ENCODE peak calls at places on chromosomes 2 and 18, in seven cellular contexts. One of them, this sample, is unnamed.

GRCh38 chr2:67453365-67453764 is 56.2 kb downstream of the ETAA1 start:
- DNase-seq in activated T-cell treated with anti-CD3 and anti-CD28 coated beads for 1 hour: no peak
- DNase-seq in HFFc6: peak
- DNase-seq in stimulated activated naive CD4-positive, alpha-beta T cell: no peak
- DNase-seq in activated CD4-positive, alpha-beta T cell treated with anti-CD3 and anti-CD28 coated beads, Interleukin-2, amount 50 U/mL, for 48 hours: no peak
- DNase-seq in glutamatergic neuron: no peak
- DNase-seq in NCI-H446: no peak
- DNase-seq in this sample: no peak

GRCh38 chr2:207683438-207683837 is 28.0 kb upstream of the CCNYL1 start:
- DNase-seq in activated T-cell treated with anti-CD3 and anti-CD28 coated beads for 1 hour: no peak
- DNase-seq in HFFc6: no peak
- DNase-seq in stimulated activated naive CD4-positive, alpha-beta T cell: no peak
- DNase-seq in activated CD4-positive, alpha-beta T cell treated with anti-CD3 and anti-CD28 coated beads, Interleukin-2, amount 50 U/mL, for 48 hours: no peak
- DNase-seq in glutamatergic neuron: no peak
- DNase-seq in NCI-H446: no peak
- DNase-seq in this sample: no peak

GRCh38 chr2:84537251-84537650 is 21.0 kb downstream of the DNAH6 start:
- DNase-seq in activated T-cell treated with anti-CD3 and anti-CD28 coated beads for 1 hour: no peak
- DNase-seq in HFFc6: no peak
- DNase-seq in stimulated activated naive CD4-positive, alpha-beta T cell: no peak
- DNase-seq in activated CD4-positive, alpha-beta T cell treated with anti-CD3 and anti-CD28 coated beads, Interleukin-2, amount 50 U/mL, for 48 hours: no peak
- DNase-seq in glutamatergic neuron: no peak
- DNase-seq in NCI-H446: no peak
- DNase-seq in this sample: no peak

GRCh38 chr2:223090081-223090480 is 38.1 kb downstream of the KCNE4 start:
- DNase-seq in activated T-cell treated with anti-CD3 and anti-CD28 coated beads for 1 hour: no peak
- DNase-seq in HFFc6: no peak
- DNase-seq in stimulated activated naive CD4-positive, alpha-beta T cell: no peak
- DNase-seq in activated CD4-positive, alpha-beta T cell treated with anti-CD3 and anti-CD28 coated beads, Interleukin-2, amount 50 U/mL, for 48 hours: no peak
- DNase-seq in glutamatergic neuron: no peak
- DNase-seq in NCI-H446: no peak
- DNase-seq in this sample: no peak

GRCh38 chr18:51168031-51168742 is 29.3 kb downstream of the MEX3C start:
- DNase-seq in activated T-cell treated with anti-CD3 and anti-CD28 coated beads for 1 hour: no peak
- DNase-seq in HFFc6: no peak
- DNase-seq in stimulated activated naive CD4-positive, alpha-beta T cell: no peak
- DNase-seq in activated CD4-positive, alpha-beta T cell treated with anti-CD3 and anti-CD28 coated beads, Interleukin-2, amount 50 U/mL, for 48 hours: no peak
- DNase-seq in glutamatergic neuron: no peak
- DNase-seq in NCI-H446: no peak
- DNase-seq in this sample: no peak

GRCh38 chr2:181178823-181179412 is 198.5 kb downstream of the UBE2E3 start:
- DNase-seq in activated T-cell treated with anti-CD3 and anti-CD28 coated beads for 1 hour: no peak
- DNase-seq in HFFc6: no peak
- DNase-seq in stimulated activated naive CD4-positive, alpha-beta T cell: peak
- DNase-seq in activated CD4-positive, alpha-beta T cell treated with anti-CD3 and anti-CD28 coated beads, Interleukin-2, amount 50 U/mL, for 48 hours: peak
- DNase-seq in glutamatergic neuron: peak
- DNase-seq in NCI-H446: peak
- DNase-seq in this sample: no peak

GRCh38 chr18:13611616-13612110 is 114.7 kb downstream of the FAM210A start:
- DNase-seq in activated T-cell treated with anti-CD3 and anti-CD28 coated beads for 1 hour: no peak
- DNase-seq in HFFc6: peak
- DNase-seq in stimulated activated naive CD4-positive, alpha-beta T cell: no peak
- DNase-seq in activated CD4-positive, alpha-beta T cell treated with anti-CD3 and anti-CD28 coated beads, Interleukin-2, amount 50 U/mL, for 48 hours: no peak
- DNase-seq in glutamatergic neuron: no peak
- DNase-seq in NCI-H446: no peak
- DNase-seq in this sample: no peak

GRCh38 chr2:56811401-56811800 is 627.6 kb downstream of the CCDC85A start:
- DNase-seq in activated T-cell treated with anti-CD3 and anti-CD28 coated beads for 1 hour: no peak
- DNase-seq in HFFc6: no peak
- DNase-seq in stimulated activated naive CD4-positive, alpha-beta T cell: no peak
- DNase-seq in activated CD4-positive, alpha-beta T cell treated with anti-CD3 and anti-CD28 coated beads, Interleukin-2, amount 50 U/mL, for 48 hours: no peak
- DNase-seq in glutamatergic neuron: no peak
- DNase-seq in NCI-H446: no peak
- DNase-seq in this sample: no peak

GRCh38 chr2:217045725-217046475 is 186.0 kb upstream of the TNP1 start:
- DNase-seq in activated T-cell treated with anti-CD3 and anti-CD28 coated beads for 1 hour: no peak
- DNase-seq in HFFc6: no peak
- DNase-seq in stimulated activated naive CD4-positive, alpha-beta T cell: no peak
- DNase-seq in activated CD4-positive, alpha-beta T cell treated with anti-CD3 and anti-CD28 coated beads, Interleukin-2, amount 50 U/mL, for 48 hours: no peak
- DNase-seq in glutamatergic neuron: no peak
- DNase-seq in NCI-H446: peak
- DNase-seq in this sample: no peak